ENCODE peak calls at places on chromosomes 7 and 10, in ten cellular contexts. W is T-helper 1 cell, Z is NCI-H1092 treated with DMSO at 0.1 percent for 48 hours, S is HTR-8/SVneo, Q is bronchial epithelial cell, T is Karpas-422, E is NCI-H82, M is left ventricle myocardium inferior, C is endodermal cell, V is glomerular endothelial cell. X is an unnamed sample.

GRCh38 chr10:73644015-73644743 is 2.9 kb upstream of the MYOZ1 start:
- DNase-seq in W (peak; percentile 40), Z (peak; percentile 25), V (peak; percentile 55), S (peak; percentile 76), T (peak; percentile 85), Q (peak; percentile 61), C (peak; percentile 82), E (peak; percentile 74), M (no peak), X (peak; percentile 51)

GRCh38 chr7:155746188-155746587 is 66.1 kb downstream of the SHH start:
- DNase-seq in S (no peak), Z (no peak), C (no peak), V (no peak), M (no peak), T (no peak), Q (no peak), W (no peak), E (no peak), X (no peak)

GRCh38 chr10:62323751-62324150 is 50.4 kb upstream of the ZNF365 start:
- DNase-seq in V (no peak), Z (no peak), S (no peak), C (no peak), Q (peak; percentile 7), M (no peak), T (no peak), E (no peak), W (no peak), X (peak; percentile 11)

GRCh38 chr10:99748823-99749451 is 16.9 kb downstream of the CUTC start:
- DNase-seq in S (no peak), E (no peak), W (no peak), V (no peak), C (no peak), Z (no peak), Q (no peak), T (no peak), M (no peak), X (no peak)

GRCh38 chr10:121700416-121700815 is 102.2 kb upstream of the FGFR2 start:
- DNase-seq in S (no peak), C (no peak), Q (no peak), T (no peak), W (no peak), M (no peak), Z (no peak), E (no peak), V (no peak), X (no peak)

GRCh38 chr7:101133621-101134398 is 6.9 kb downstream of the SERPINE1 start:
- DNase-seq in W (no peak), S (no peak), Z (no peak), E (no peak), T (no peak), Q (no peak), C (no peak), V (no peak), M (no peak), X (no peak)

GRCh38 chr10:95221124-95221523 is 27.1 kb downstream of the ACSM6 start:
- DNase-seq in E (no peak), W (no peak), M (no peak), T (no peak), C (no peak), Z (no peak), Q (peak; percentile 75), S (no peak), V (no peak), X (peak; percentile 85)

GRCh38 chr7:128836729-128837348 is 6.6 kb downstream of the FLNC start:
- DNase-seq in E (no peak), C (no peak), W (no peak), S (no peak), T (no peak), Z (no peak), V (no peak), M (peak; percentile 14), Q (no peak), X (no peak)

GRCh38 chr7:130400120-130400572 is 19.9 kb downstream of the CPA1 start:
- DNase-seq in S (no peak), E (no peak), W (no peak), T (no peak), V (no peak), C (no peak), M (no peak), Z (no peak), Q (no peak), X (no peak)